ENCODE peak calls at places on chromosomes 1 and 21, in nine cellular contexts. O is bronchial epithelial cell, I is H9, Y is MCF 10A, L is heart right ventricle, D is NAMALWA, V is BJ, R is T-helper 9 cell, K is A549. H is an unnamed sample.

GRCh38 chr21:29436143-29436542 is 137.4 kb downstream of the BACH1 start:
- DNase-seq in O (no peak), I (no peak), V (no peak), D (no peak), L (no peak), Y (no peak), R (no peak), K (no peak), H (no peak)

GRCh38 chr1:60819302-60819701 is 263.1 kb upstream of the NFIA start:
- DNase-seq in D (no peak), V (no peak), K (no peak), I (no peak), Y (no peak), L (no peak), R (no peak), O (no peak), H (no peak)

GRCh38 chr1:199723557-199723956 is 304.0 kb upstream of the NR5A2 start:
- DNase-seq in K (no peak), V (no peak), Y (peak; percentile 23), I (no peak), R (no peak), D (no peak), O (peak; percentile 27), L (no peak), H (no peak)

GRCh38 chr1:67683736-67684525 is 1.1 kb upstream of the GADD45A start:
- DNase-seq in K (no peak), D (peak; percentile 42), L (no peak), V (no peak), Y (peak; percentile 47), O (peak; percentile 96), I (no peak), R (no peak), H (no peak)

GRCh38 chr1:114344656-114345055 is 166.3 kb downstream of the TRIM33 start:
- DNase-seq in L (no peak), Y (no peak), K (no peak), I (no peak), O (no peak), R (no peak), D (no peak), V (no peak), H (no peak)

GRCh38 chr1:182084487-182085316 is 23.2 kb upstream of the ZNF648 start:
- DNase-seq in D (peak; percentile 88), I (peak; percentile 93), O (peak; percentile 73), Y (peak; percentile 91), L (peak; percentile 84), K (peak; percentile 74), V (no peak), R (peak; percentile 70), H (peak; percentile 82)

GRCh38 chr1:161805399-161806197 is 39.5 kb downstream of the ATF6 start:
- DNase-seq in Y (no peak), R (no peak), K (no peak), O (no peak), I (no peak), V (no peak), D (no peak), L (no peak), H (no peak)

GRCh38 chr1:27979151-27979858 is 19.5 kb downstream of the XKR8 start:
- DNase-seq in K (peak; percentile 65), Y (peak; percentile 66), D (peak; percentile 76), R (no peak), V (no peak), I (no peak), O (peak; percentile 69), L (no peak), H (no peak)

GRCh38 chr1:52658795-52659194 is 25.8 kb downstream of the SHISAL2A start:
- DNase-seq in K (no peak), I (no peak), O (peak; percentile 76), L (no peak), D (no peak), V (no peak), Y (peak; percentile 94), R (no peak), H (peak; percentile 87)

GRCh38 chr1:74690909-74691308 is 17.3 kb upstream of the ERICH3 start:
- DNase-seq in D (no peak), L (no peak), Y (no peak), R (no peak), K (no peak), V (no peak), I (no peak), O (no peak), H (no peak)

GRCh38 chr1:19505694-19506457 is 20.5 kb upstream of the CAPZB start:
- DNase-seq in R (no peak), L (peak; percentile 47), D (peak; percentile 69), V (no peak), K (no peak), I (no peak), Y (no peak), O (no peak), H (no peak)

GRCh38 chr1:163170975-163171676 is 31.6 kb downstream of the RGS5 start:
- DNase-seq in D (peak; percentile 31), L (no peak), K (no peak), R (no peak), I (no peak), V (no peak), O (no peak), Y (peak; percentile 38), H (no peak)

GRCh38 chr1:33326690-33327300 is 5.9 kb upstream of the A3GALT2 start:
- DNase-seq in Y (no peak), K (no peak), V (no peak), L (no peak), I (no peak), O (no peak), R (no peak), D (no peak), H (no peak)

GRCh38 chr1:153343811-153344717 is 4.6 kb downstream of the PGLYRP4 start:
- DNase-seq in L (no peak), D (no peak), R (no peak), K (no peak), I (no peak), V (no peak), Y (no peak), O (no peak), H (no peak)

GRCh38 chr1:146034976-146035469 is 13.5 kb upstream of the HJV start:
- DNase-seq in Y (peak; percentile 62), K (peak; percentile 80), D (no peak), O (no peak), V (no peak), L (no peak), I (no peak), R (no peak), H (peak; percentile 60)

GRCh38 chr1:100440075-100440809 is 87.9 kb downstream of the CDC14A start:
- DNase-seq in R (peak; percentile 68), O (no peak), Y (no peak), V (no peak), D (no peak), I (no peak), K (no peak), L (no peak), H (no peak)

GRCh38 chr1:233730809-233731208 is 116.9 kb downstream of the KCNK1 start:
- DNase-seq in D (peak; percentile 3), L (no peak), K (no peak), Y (no peak), V (no peak), O (no peak), I (peak; percentile 88), R (no peak), H (no peak)

GRCh38 chr1:92485374-92486250 is 1.1 kb downstream of the GFI1 start:
- DNase-seq in L (peak; percentile 24), D (peak; percentile 87), V (no peak), R (peak; percentile 71), K (peak; percentile 53), Y (peak; percentile 49), O (no peak), I (peak; percentile 76), H (peak; percentile 61)

GRCh38 chr1:15283500-15283899 is 36.5 kb downstream of the FHAD1 start:
- DNase-seq in K (peak; percentile 66), L (no peak), I (no peak), V (no peak), O (peak; percentile 97), R (no peak), D (no peak), Y (peak; percentile 87), H (no peak)

GRCh38 chr1:205528887-205529825 is 24.7 kb downstream of the CDK18 start:
- DNase-seq in D (peak; percentile 75), Y (peak; percentile 89), V (no peak), I (peak; percentile 90), O (no peak), R (peak; percentile 88), K (peak; percentile 66), L (peak; percentile 85), H (peak; percentile 46)

GRCh38 chr1:168468822-168469221 is 75.0 kb downstream of the XCL2 start:
- DNase-seq in K (no peak), D (no peak), V (no peak), I (no peak), R (no peak), O (no peak), Y (no peak), L (no peak), H (no peak)

GRCh38 chr1:191699343-191699742 is 458.9 kb upstream of the RGS18 start:
- DNase-seq in R (no peak), Y (no peak), D (no peak), V (no peak), O (no peak), L (no peak), K (no peak), I (no peak), H (no peak)

GRCh38 chr1:234342749-234343148 is 30.5 kb upstream of the COA6 start:
- DNase-seq in R (no peak), D (no peak), V (no peak), K (no peak), O (no peak), Y (no peak), I (no peak), L (no peak), H (no peak)

GRCh38 chr1:10856863-10857598 is 60.6 kb upstream of the CASZ1 start:
- DNase-seq in D (no peak), I (no peak), V (no peak), R (no peak), Y (no peak), O (no peak), K (no peak), L (no peak), H (no peak)

GRCh38 chr1:42176902-42177519 is 12.5 kb upstream of the GUCA2A start:
- DNase-seq in K (peak; percentile 56), V (no peak), R (no peak), O (peak; percentile 65), Y (peak; percentile 57), L (no peak), D (peak; percentile 61), I (peak; percentile 71), H (peak; percentile 44)

GRCh38 chr1:155940531-155940992 is 876 bp upstream of the RXFP4 start:
- DNase-seq in V (no peak), R (no peak), O (peak; percentile 66), Y (peak; percentile 96), K (peak; percentile 69), I (no peak), L (no peak), D (peak; percentile 16), H (peak; percentile 56)

GRCh38 chr1:54575161-54575560 is 27.1 kb downstream of the ACOT11 start:
- DNase-seq in R (no peak), K (no peak), D (no peak), O (no peak), L (no peak), Y (no peak), I (no peak), V (no peak), H (no peak)

GRCh38 chr1:177164380-177165068 is at the start of gene ASTN1:
- DNase-seq in D (no peak), L (no peak), I (peak; percentile 61), K (no peak), R (no peak), V (no peak), O (no peak), Y (no peak), H (no peak)